ENCODE peak calls at places on chromosomes 7 and 10, in eight cellular contexts. O is K562, X is HCT116, T is HepG2, R is Panc1, C is upper lobe of left lung, Y is GM23338, D is GM12878. S is an unnamed sample.

GRCh38 chr10:119233123-119233820 is 25.9 kb downstream of the GRK5 start:
- ATAC-seq in O (no peak), X (no peak), T (no peak), R (peak), C (no peak), Y (no peak), D (no peak), S (peak)

GRCh38 chr7:66627876-66628360 is 763 bp upstream of the KCTD7 start:
- ATAC-seq in O (peak), X (peak), T (peak), R (peak), C (peak), Y (peak), D (peak), S (peak)

GRCh38 chr7:39606352-39606751 is 17.0 kb upstream of the RALA start:
- ATAC-seq in O (no peak), X (no peak), T (no peak), R (no peak), C (no peak), Y (no peak), D (peak), S (no peak)

GRCh38 chr7:4091767-4092166 is 590.3 kb upstream of the FOXK1 start:
- ATAC-seq in O (no peak), X (no peak), T (no peak), R (no peak), C (no peak), Y (no peak), D (no peak), S (no peak)

GRCh38 chr10:56585447-56586171 is 224.6 kb upstream of the ZWINT start:
- ATAC-seq in O (no peak), X (no peak), T (no peak), R (no peak), C (no peak), Y (peak), D (peak), S (no peak)

GRCh38 chr10:107733328-107733727 is 568.8 kb upstream of the SORCS1 start:
- ATAC-seq in O (no peak), X (no peak), T (no peak), R (no peak), C (no peak), Y (no peak), D (no peak), S (no peak)

GRCh38 chr7:143408247-143408685 is 390 bp downstream of the EPHA1 start:
- ATAC-seq in O (no peak), X (peak), T (peak), R (peak), C (no peak), Y (peak), D (peak), S (no peak)

GRCh38 chr10:15710455-15710854 is 9.3 kb downstream of the ITGA8 start:
- ATAC-seq in O (no peak), X (no peak), T (no peak), R (no peak), C (no peak), Y (no peak), D (no peak), S (peak)

GRCh38 chr10:132934953-132935352 is 7.4 kb downstream of the CFAP46 start:
- ATAC-seq in O (no peak), X (no peak), T (no peak), R (no peak), C (no peak), Y (no peak), D (no peak), S (no peak)

GRCh38 chr10:102431452-102432124 is 786 bp downstream of the CUEDC2 start:
- ATAC-seq in O (peak), X (peak), T (peak), R (peak), C (no peak), Y (peak), D (peak), S (peak)

GRCh38 chr7:118648002-118648401 is 423.5 kb downstream of the ANKRD7 start:
- ATAC-seq in O (peak), X (no peak), T (no peak), R (no peak), C (no peak), Y (no peak), D (no peak), S (no peak)

GRCh38 chr10:390449-391100 is 255.3 kb downstream of the ZMYND11 start:
- ATAC-seq in O (no peak), X (no peak), T (no peak), R (no peak), C (no peak), Y (no peak), D (no peak), S (no peak)

GRCh38 chr10:88546462-88546861 is 36.7 kb downstream of the RNLS start:
- ATAC-seq in O (no peak), X (no peak), T (no peak), R (no peak), C (no peak), Y (no peak), D (no peak), S (no peak)

GRCh38 chr7:16421333-16422099 is at the start of gene CRPPA:
- ATAC-seq in O (peak), X (peak), T (peak), R (peak), C (peak), Y (peak), D (peak), S (peak)

GRCh38 chr7:50973814-50974213 is 191.1 kb upstream of the GRB10 start:
- ATAC-seq in O (no peak), X (no peak), T (no peak), R (no peak), C (no peak), Y (no peak), D (no peak), S (no peak)

GRCh38 chr10:44864042-44864436 is 47.1 kb upstream of the TMEM72 start:
- ATAC-seq in O (no peak), X (peak), T (no peak), R (no peak), C (peak), Y (peak), D (peak), S (no peak)

GRCh38 chr10:73018632-73019031 is 64.0 kb upstream of the PLA2G12B start:
- ATAC-seq in O (no peak), X (no peak), T (peak), R (no peak), C (no peak), Y (peak), D (no peak), S (no peak)

GRCh38 chr10:31359979-31360378 is 41.0 kb downstream of the ZEB1 start:
- ATAC-seq in O (no peak), X (no peak), T (peak), R (no peak), C (no peak), Y (no peak), D (no peak), S (no peak)

GRCh38 chr10:93566435-93567276 is at the start of gene FFAR4:
- ATAC-seq in O (no peak), X (no peak), T (peak), R (peak), C (peak), Y (peak), D (no peak), S (peak)

GRCh38 chr10:86652361-86653202 is 1.8 kb upstream of the OPN4 start:
- ATAC-seq in O (no peak), X (no peak), T (no peak), R (no peak), C (no peak), Y (peak), D (no peak), S (no peak)

GRCh38 chr10:59633063-59633462 is 76.6 kb downstream of the SLC16A9 start:
- ATAC-seq in O (peak), X (peak), T (peak), R (no peak), C (no peak), Y (peak), D (peak), S (no peak)

GRCh38 chr7:76343294-76343930 is 15.4 kb downstream of the YWHAG start:
- ATAC-seq in O (peak), X (peak), T (peak), R (no peak), C (no peak), Y (no peak), D (no peak), S (no peak)

DNA sequence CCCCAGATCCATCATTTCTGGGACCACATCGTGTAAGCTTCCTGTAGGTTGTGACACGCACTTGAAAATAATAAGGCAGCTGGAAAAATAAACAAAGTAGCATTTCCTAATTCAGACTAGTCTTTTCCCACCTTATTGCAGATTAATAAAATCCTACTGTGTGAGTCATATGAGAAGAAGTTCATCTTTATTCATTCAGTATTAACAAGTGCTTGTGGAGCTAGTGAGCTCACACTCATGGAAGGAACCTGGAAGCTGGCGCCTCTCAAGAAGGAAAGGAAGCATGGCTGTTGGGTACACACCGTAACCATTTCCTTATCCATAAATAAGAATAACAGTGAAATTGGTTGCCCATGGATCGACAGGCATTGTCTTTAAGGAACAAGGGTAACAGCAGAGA is 152.6 kb upstream of the PFKP start:
- ATAC-seq in O (no peak), X (no peak), T (no peak), R (no peak), C (no peak), Y (no peak), D (no peak), S (no peak)
- H3K27ac ChIP-seq in O (no peak), X (no peak), T (no peak), R (no peak), C (no peak), Y (no peak), D (no peak), S (no peak)

GRCh38 chr10:96124230-96125141 is 5.6 kb upstream of the ZNF518A start:
- ATAC-seq in O (peak), X (peak), T (peak), R (peak), C (peak), Y (peak), D (peak), S (no peak)

GRCh38 chr10:96118604-96119450 is 11.3 kb upstream of the ZNF518A start:
- ATAC-seq in O (no peak), X (peak), T (no peak), R (peak), C (no peak), Y (no peak), D (no peak), S (no peak)

GRCh38 chr10:96125142-96125515 is 5.0 kb upstream of the ZNF518A start:
- ATAC-seq in O (no peak), X (no peak), T (no peak), R (no peak), C (no peak), Y (no peak), D (no peak), S (no peak)

DNA sequence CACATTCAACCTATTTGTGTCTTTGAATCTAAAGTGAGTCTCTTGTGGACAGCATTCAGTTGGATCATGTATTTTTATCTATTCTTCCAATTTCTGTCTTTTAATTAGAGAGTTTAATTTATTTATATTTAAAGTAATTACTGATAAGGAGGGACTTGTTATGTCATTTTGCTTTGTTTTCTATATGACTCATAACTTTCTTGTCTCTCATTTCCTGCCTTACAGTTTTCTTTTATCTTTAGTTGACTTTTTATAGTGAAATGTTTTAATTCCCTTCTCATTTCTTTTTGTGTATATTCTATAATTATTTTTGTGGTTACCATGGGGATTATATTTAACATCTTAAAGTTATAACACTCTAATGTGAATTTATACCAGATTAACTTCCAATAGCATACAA is 7.3 kb upstream of the ZNF518A start:
- ATAC-seq in O (no peak), X (no peak), T (no peak), R (no peak), C (no peak), Y (no peak), D (peak), S (no peak)
- TF ChIP-seq POLR2AphosphoS5 in O (no peak), X (no peak), T (no peak), R (no peak), C (no peak), Y (no peak), D (no peak), S (no peak)

GRCh38 chr7:24665564-24666294 is 91.5 kb downstream of the GSDME start:
- ATAC-seq in O (peak), X (peak), T (peak), R (peak), C (peak), Y (peak), D (peak), S (peak)
- H3K27ac ChIP-seq in O (no peak), X (no peak), T (no peak), R (peak), C (no peak), Y (peak), D (no peak), S (no peak)

GRCh38 chr10:60778214-60778977 is at the start of gene CDK1:
- ATAC-seq in O (peak), X (peak), T (peak), R (peak), C (peak), Y (peak), D (peak), S (peak)
- TF ChIP-seq POLR2AphosphoS5 in O (peak), X (peak), T (peak), R (peak), C (peak), Y (peak), D (peak), S (peak)

GRCh38 chr7:149072438-149072775 is 18.1 kb downstream of the ZNF786 start:
- ATAC-seq in O (no peak), X (peak), T (no peak), R (no peak), C (no peak), Y (no peak), D (no peak), S (no peak)
- H3K27ac ChIP-seq in O (no peak), X (peak), T (no peak), R (no peak), C (no peak), Y (peak), D (no peak), S (no peak)

DNA sequence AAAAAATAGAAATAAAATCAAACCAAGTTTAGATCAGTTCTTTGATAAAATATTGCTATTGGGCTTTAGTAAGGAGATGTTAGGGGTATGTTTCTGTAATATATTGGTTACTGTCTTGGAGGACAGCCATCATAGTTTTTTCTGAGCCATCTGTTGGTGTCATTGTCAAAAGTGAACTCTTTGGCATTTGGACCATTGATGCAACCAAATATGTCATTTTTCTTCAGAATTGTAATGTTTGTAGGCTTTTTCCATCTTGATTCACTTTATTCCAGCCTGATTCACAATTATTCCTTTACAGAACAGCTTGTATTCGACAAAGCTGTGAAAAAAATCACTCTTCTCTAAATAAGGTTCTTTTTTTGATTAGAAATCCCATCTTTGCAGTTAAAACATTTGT is 37.5 kb downstream of the SMNDC1 start:
- ATAC-seq in O (no peak), X (no peak), T (no peak), R (no peak), C (no peak), Y (no peak), D (no peak), S (no peak)
- TF ChIP-seq POLR2AphosphoS5 in O (no peak), X (no peak), T (no peak), R (no peak), C (no peak), Y (no peak), D (no peak), S (no peak)

GRCh38 chr10:70851597-70852475 is 36.1 kb downstream of the SGPL1 start:
- ATAC-seq in O (no peak), X (no peak), T (peak), R (peak), C (no peak), Y (no peak), D (no peak), S (no peak)
- H3K27ac ChIP-seq in O (no peak), X (no peak), T (peak), R (peak), C (no peak), Y (no peak), D (no peak), S (no peak)

DNA sequence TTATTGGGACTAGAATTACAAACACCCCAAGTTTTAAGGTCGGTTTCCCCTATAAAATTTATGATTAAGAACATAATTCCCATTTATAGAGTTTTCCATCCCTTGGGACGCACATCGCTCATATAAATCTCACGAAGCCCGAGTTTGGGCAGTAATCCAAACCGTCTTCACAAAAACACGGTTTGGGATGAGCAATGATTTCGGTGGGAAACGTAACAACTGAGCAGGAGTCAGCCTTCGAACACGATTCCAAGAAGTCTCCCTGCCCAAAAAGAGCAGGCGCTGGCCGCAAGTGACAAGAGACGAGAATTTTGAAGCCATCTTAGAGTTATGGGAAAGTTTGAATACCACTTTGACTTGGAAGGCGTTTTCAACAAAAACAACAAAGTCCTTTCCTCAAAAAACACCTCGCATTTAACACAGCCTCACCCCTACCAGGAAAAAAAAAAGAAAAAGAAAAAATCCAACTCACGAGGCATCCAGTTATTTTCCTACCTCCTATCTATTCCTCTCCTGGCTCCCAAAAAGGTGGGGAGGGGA is 1.7 kb downstream of the SEPHS1 start:
- ATAC-seq in O (no peak), X (no peak), T (no peak), R (no peak), C (no peak), Y (no peak), D (no peak), S (no peak)
- TF ChIP-seq POLR2AphosphoS5 in O (no peak), X (no peak), T (no peak), R (no peak), C (no peak), Y (no peak), D (no peak), S (no peak)

GRCh38 chr7:141072548-141073172 is 1.2 kb upstream of the TMEM178B start:
- ATAC-seq in O (peak), X (no peak), T (peak), R (peak), C (peak), Y (peak), D (peak), S (peak)
- H3K27ac ChIP-seq in O (no peak), X (no peak), T (no peak), R (no peak), C (no peak), Y (no peak), D (no peak), S (no peak)

S was measured in gastroesophageal sphincter.